ENCODE peak calls at places on chromosomes 2 and 18, in seven cellular contexts. O is endodermal cell, Z is GM23338, A is A549, K is transverse colon, Y is OCI-LY7, L is hepatocyte. I is an unnamed sample. For H3K4me1, the result is how much of the 10 kb centered on the place peaks cover.

GRCh38 chr2:133802366-133802765 is 234.1 kb upstream of the NCKAP5 start:
- DNase-seq in A (no peak), K (no peak), O (no peak), Y (no peak), L (no peak), Z (no peak), I (no peak)

GRCh38 chr2:54528311-54528945 is 72.3 kb downstream of the SPTBN1 start:
- DNase-seq in Y (no peak), O (no peak), A (no peak), Z (no peak), L (no peak), K (no peak), I (no peak)

GRCh38 chr2:1990724-1991123 is 246.4 kb upstream of the PXDN start:
- DNase-seq in Y (no peak), A (no peak), Z (no peak), L (no peak), O (peak), K (no peak), I (no peak)

GRCh38 chr18:28767201-28767600 is 590.3 kb upstream of the CDH2 start:
- DNase-seq in L (no peak), Z (no peak), Y (no peak), O (no peak), A (no peak), K (no peak), I (no peak)

GRCh38 chr2:227460079-227460485 is 11.9 kb upstream of the AGFG1 start:
- DNase-seq in O (no peak), L (no peak), Y (no peak), K (no peak), A (no peak), Z (no peak), I (no peak)

GRCh38 chr18:9454061-9454703 is 21.1 kb upstream of the RALBP1 start:
- DNase-seq in L (no peak), O (no peak), Z (no peak), Y (no peak), A (no peak), K (no peak), I (no peak)

GRCh38 chr2:195318440-195319111 is 338.4 kb upstream of the SLC39A10 start:
- DNase-seq in Y (peak), A (peak), O (peak), Z (peak), K (peak), L (peak), I (peak)

GRCh38 chr18:35337256-35337655 is 7.0 kb downstream of the ZNF24 start:
- DNase-seq in O (no peak), Z (no peak), A (no peak), L (no peak), Y (no peak), K (no peak), I (no peak)

GRCh38 chr2:10056439-10056838 is 13.1 kb downstream of the KLF11 start:
- DNase-seq in K (no peak), Z (no peak), A (no peak), L (no peak), Y (no peak), O (no peak), I (no peak)

GRCh38 chr2:193980599-193980998 is 1676.4 kb upstream of the SLC39A10 start:
- DNase-seq in Z (peak), O (no peak), A (no peak), Y (no peak), L (no peak), K (no peak), I (no peak)

GRCh38 chr2:85420743-85421705 is 2.5 kb downstream of the SH2D6 start:
- DNase-seq in Y (peak), A (peak), L (peak), O (peak), Z (peak), K (peak), I (peak)
- H3K4me1 ChIP-seq in Y (under half), A (under half), L (under half), O (under half), Z (under half), K (under half), I (under half)

GRCh38 chr2:100905132-100905805 is 85.3 kb downstream of the NPAS2 start:
- DNase-seq in Z (no peak), L (no peak), Y (no peak), A (no peak), O (peak), K (no peak), I (no peak)

GRCh38 chr2:100909571-100909970 is 89.6 kb downstream of the NPAS2 start:
- DNase-seq in L (no peak), K (no peak), Z (no peak), O (no peak), Y (no peak), A (no peak), I (no peak)

GRCh38 chr2:100906131-100906530 is 86.2 kb downstream of the NPAS2 start:
- DNase-seq in Z (no peak), K (no peak), O (no peak), L (no peak), Y (no peak), A (no peak), I (no peak)

GRCh38 chr2:100906679-100907078 is 86.7 kb downstream of the NPAS2 start:
- DNase-seq in K (no peak), A (no peak), O (no peak), Y (no peak), Z (no peak), L (no peak), I (no peak)

DNA sequence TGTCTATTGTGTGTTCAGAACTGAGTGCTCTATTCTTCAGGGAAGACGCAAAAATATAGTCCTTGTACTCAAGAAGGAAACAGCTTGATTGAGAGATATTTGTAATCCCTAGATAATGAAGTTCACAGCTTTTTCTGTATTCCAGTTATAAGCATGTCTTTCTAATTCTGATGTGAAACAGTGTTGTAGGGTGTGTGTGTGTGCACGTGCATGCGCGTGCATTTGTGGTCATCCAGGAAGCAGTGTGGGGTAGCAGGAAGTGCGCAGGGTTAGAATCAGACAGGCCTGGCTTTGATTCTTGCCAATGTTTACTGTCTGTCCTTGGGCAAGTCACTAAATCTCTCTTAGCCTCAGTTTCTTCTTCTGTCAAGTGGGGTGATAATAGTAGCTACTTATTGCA is 87.9 kb downstream of the NPAS2 start:
- DNase-seq in K (no peak), O (no peak), A (no peak), Z (no peak), Y (no peak), L (no peak), I (no peak)
- H3K4me1 ChIP-seq in K (under half), O (under half), A (under half), Z (under half), Y (under half), L (under half), I (under half)

GRCh38 chr2:237631029-237631785 is 3.8 kb downstream of the LRRFIP1 start:
- DNase-seq in Y (peak), L (no peak), Z (no peak), K (no peak), O (no peak), A (no peak), I (no peak)

GRCh38 chr2:237629739-237630138 is 2.4 kb downstream of the LRRFIP1 start:
- DNase-seq in A (no peak), K (no peak), Z (no peak), Y (no peak), L (no peak), O (no peak), I (no peak)

GRCh38 chr2:237632991-237633629 is 5.7 kb downstream of the LRRFIP1 start:
- DNase-seq in A (no peak), Z (no peak), O (no peak), L (no peak), K (no peak), Y (no peak), I (no peak)

GRCh38 chr2:237630216-237631000 is 3.0 kb downstream of the LRRFIP1 start:
- DNase-seq in Z (no peak), L (no peak), O (peak), A (no peak), Y (no peak), K (no peak), I (no peak)

DNA sequence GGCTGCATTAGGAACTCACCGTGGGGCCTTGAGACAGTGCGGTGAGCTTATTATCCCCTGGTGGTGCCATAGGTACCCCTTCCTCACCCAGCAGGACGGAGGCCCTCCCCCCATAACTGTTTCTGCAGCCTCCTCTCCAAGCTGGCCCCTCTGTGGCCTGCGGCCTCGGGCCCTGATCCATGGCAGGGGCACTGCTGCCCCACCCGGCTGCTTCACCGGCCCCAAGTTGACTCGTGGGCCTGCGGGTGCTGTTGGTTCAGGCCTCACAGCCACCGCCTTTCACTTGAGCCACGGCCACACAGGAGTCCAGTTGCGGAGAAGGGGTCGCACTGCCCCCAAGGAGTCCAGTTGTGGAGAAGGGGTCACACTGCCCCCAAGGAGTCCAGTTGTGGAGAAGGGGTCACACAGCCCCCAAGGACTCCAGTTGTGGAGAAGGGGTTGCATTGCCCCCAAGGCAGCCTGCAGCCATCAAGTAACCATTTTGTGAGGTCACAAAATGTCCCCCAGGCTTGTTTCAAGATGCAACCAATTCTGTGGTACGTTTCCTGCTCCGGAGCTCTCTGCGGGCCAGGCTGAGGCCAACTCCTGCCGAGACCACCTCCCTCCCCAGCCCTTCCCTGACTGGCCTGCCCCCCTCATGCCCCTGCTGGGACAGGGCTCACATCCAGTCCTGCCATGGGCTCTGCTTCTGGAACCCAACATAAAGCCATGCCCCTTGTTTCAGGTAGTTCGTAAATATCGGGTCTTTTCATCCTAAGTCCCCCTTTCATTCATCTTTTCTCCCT is 4.6 kb downstream of the LRRFIP1 start:
- DNase-seq in L (no peak), K (no peak), Z (no peak), Y (no peak), O (no peak), A (no peak), I (no peak)
- H3K4me1 ChIP-seq in L (under half), K (under half), Z (under half), Y (under half), O (under half), A (under half), I (under half)

DNA sequence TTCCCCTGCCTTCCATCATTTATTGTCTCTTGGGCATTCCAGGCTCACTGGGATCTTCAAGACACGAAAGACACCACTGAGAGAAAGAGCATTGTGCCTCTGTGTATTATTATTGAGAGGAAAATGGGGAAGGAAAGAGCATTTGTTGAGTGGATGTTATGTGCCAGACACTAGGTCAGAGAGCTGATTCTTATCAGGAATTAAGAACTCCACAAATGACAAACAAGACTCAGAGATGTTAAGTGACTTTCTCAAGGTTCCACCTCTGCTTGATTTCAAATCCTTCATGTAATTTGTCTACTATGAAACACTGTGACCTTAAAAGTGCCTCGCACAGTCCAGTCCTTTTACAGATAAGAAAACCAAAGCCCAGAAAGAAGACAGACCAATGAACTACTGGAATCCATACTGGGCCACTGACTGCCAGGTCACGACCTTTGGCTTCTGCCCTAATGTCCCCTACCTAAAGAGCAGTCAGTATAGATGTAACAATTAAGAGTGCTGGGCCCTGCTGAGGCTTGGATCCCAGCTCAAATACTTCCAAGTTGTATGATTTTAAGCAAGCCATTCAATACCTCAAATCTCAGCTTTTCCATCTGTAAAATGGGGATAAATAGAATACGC is 11.1 kb downstream of the KLF7 start:
- DNase-seq in K (no peak), A (no peak), Y (no peak), Z (no peak), O (no peak), L (no peak), I (no peak)
- H3K4me1 ChIP-seq in K (under half), A (half or more), Y (under half), Z (half or more), O (under half), L (under half), I (under half)

DNA sequence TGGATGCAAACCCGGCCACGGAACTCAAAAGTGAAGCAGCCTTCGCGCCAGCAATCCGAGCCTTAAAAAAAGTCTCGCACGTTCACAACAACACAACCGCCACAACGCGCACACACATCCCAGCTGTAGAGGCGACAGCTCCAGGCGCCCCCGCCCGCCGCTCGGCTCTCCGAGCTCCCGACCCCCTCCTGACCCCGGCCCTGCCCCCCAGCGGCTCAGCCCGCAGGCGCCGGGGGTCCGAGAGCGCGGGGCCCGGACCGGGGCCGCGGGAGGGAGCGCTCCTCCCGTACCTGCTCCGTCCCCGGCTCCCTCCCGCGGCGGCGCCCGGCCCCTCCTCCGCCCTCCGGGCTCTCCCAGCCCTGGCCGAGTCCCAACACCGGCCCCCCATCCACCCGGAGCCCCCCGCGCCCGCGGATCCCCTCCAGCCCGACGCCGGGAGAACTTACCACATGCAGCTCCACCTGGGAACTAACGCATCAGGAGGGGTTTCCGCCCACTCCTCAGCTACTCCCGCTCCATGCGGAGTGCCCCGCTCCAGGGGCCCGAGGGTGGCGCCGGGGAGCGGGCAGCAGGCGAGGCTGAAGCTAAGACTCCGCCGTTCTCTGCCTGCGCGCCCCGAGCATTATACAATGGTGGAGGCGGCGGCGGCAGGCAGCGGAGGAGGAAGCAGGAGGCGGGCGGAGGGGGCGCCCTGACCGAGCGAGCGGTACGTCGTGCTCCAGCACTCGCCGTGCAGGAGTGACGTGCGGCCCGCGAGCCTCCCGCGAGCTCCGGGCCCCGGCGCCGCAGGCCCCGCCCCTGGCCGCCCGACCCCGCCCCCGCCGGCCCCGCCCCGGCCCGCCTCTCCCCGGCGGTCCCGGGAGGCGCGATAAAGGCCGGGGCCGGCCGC is at the start of gene SERTAD2:
- DNase-seq in K (peak), Z (peak), Y (peak), L (peak), O (peak), A (peak), I (peak)
- H3K4me1 ChIP-seq in K (under half), Z (under half), Y (half or more), L (under half), O (under half), A (under half), I (under half)